ENCODE peak calls at places on chromosomes 2 and 18, in four cellular contexts. One of them, this sample, is unnamed.

GRCh38 chr18:54330768-54331548 is 26.7 kb downstream of the STARD6 start:
- ATAC-seq in T-cell: no peak
- ATAC-seq in left colon: no peak
- ATAC-seq in stimulated activated naive B cell treated with anti-CD40 and anti-IgM and Interleukin-4, amounts not matched to agents 10 μg/mL and 1 μg/mL and 100 μg/mL, for 72 hours: no peak
- ATAC-seq in this sample: no peak

GRCh38 chr2:19989342-19989680 is 594 bp downstream of the WDR35 start:
- ATAC-seq in T-cell: peak; percentile 3
- ATAC-seq in left colon: no peak
- ATAC-seq in stimulated activated naive B cell treated with anti-CD40 and anti-IgM and Interleukin-4, amounts not matched to agents 10 μg/mL and 1 μg/mL and 100 μg/mL, for 72 hours: no peak
- ATAC-seq in this sample: no peak

GRCh38 chr2:102391530-102391929 is 31.4 kb upstream of the IL18RAP start:
- ATAC-seq in T-cell: peak; percentile 57
- ATAC-seq in left colon: no peak
- ATAC-seq in stimulated activated naive B cell treated with anti-CD40 and anti-IgM and Interleukin-4, amounts not matched to agents 10 μg/mL and 1 μg/mL and 100 μg/mL, for 72 hours: no peak
- ATAC-seq in this sample: no peak

GRCh38 chr2:218626369-218626768 is 18.7 kb downstream of the PLCD4 start:
- ATAC-seq in T-cell: no peak
- ATAC-seq in left colon: no peak
- ATAC-seq in stimulated activated naive B cell treated with anti-CD40 and anti-IgM and Interleukin-4, amounts not matched to agents 10 μg/mL and 1 μg/mL and 100 μg/mL, for 72 hours: no peak
- ATAC-seq in this sample: no peak

GRCh38 chr2:196073521-196073920 is 4.9 kb upstream of the DNAH7 start:
- ATAC-seq in T-cell: no peak
- ATAC-seq in left colon: peak; percentile 61
- ATAC-seq in stimulated activated naive B cell treated with anti-CD40 and anti-IgM and Interleukin-4, amounts not matched to agents 10 μg/mL and 1 μg/mL and 100 μg/mL, for 72 hours: no peak
- ATAC-seq in this sample: no peak

GRCh38 chr2:57760448-57760847 is 286.2 kb upstream of the VRK2 start:
- ATAC-seq in T-cell: no peak
- ATAC-seq in left colon: peak; percentile 41
- ATAC-seq in stimulated activated naive B cell treated with anti-CD40 and anti-IgM and Interleukin-4, amounts not matched to agents 10 μg/mL and 1 μg/mL and 100 μg/mL, for 72 hours: peak; percentile 60
- ATAC-seq in this sample: no peak

GRCh38 chr2:30332791-30333453 is 101.6 kb downstream of the LBH start:
- ATAC-seq in T-cell: peak; percentile 8
- ATAC-seq in left colon: no peak
- ATAC-seq in stimulated activated naive B cell treated with anti-CD40 and anti-IgM and Interleukin-4, amounts not matched to agents 10 μg/mL and 1 μg/mL and 100 μg/mL, for 72 hours: peak; percentile 50
- ATAC-seq in this sample: no peak

GRCh38 chr2:177172034-177172880 is 40.3 kb upstream of the HNRNPA3 start:
- ATAC-seq in T-cell: no peak
- ATAC-seq in left colon: no peak
- ATAC-seq in stimulated activated naive B cell treated with anti-CD40 and anti-IgM and Interleukin-4, amounts not matched to agents 10 μg/mL and 1 μg/mL and 100 μg/mL, for 72 hours: no peak
- ATAC-seq in this sample: no peak

GRCh38 chr2:21161832-21162614 is 38.3 kb downstream of the TDRD15 start:
- ATAC-seq in T-cell: no peak
- ATAC-seq in left colon: no peak
- ATAC-seq in stimulated activated naive B cell treated with anti-CD40 and anti-IgM and Interleukin-4, amounts not matched to agents 10 μg/mL and 1 μg/mL and 100 μg/mL, for 72 hours: no peak
- ATAC-seq in this sample: no peak

GRCh38 chr2:46387886-46388515 is 90.8 kb downstream of the EPAS1 start:
- ATAC-seq in T-cell: no peak
- ATAC-seq in left colon: peak; percentile 13
- ATAC-seq in stimulated activated naive B cell treated with anti-CD40 and anti-IgM and Interleukin-4, amounts not matched to agents 10 μg/mL and 1 μg/mL and 100 μg/mL, for 72 hours: no peak
- ATAC-seq in this sample: no peak

GRCh38 chr2:60872510-60872928 is 8.9 kb upstream of the REL start:
- ATAC-seq in T-cell: no peak
- ATAC-seq in left colon: no peak
- ATAC-seq in stimulated activated naive B cell treated with anti-CD40 and anti-IgM and Interleukin-4, amounts not matched to agents 10 μg/mL and 1 μg/mL and 100 μg/mL, for 72 hours: peak; percentile 33
- ATAC-seq in this sample: no peak

GRCh38 chr18:56083889-56084288 is 495.9 kb upstream of the TCF4 start:
- ATAC-seq in T-cell: no peak
- ATAC-seq in left colon: no peak
- ATAC-seq in stimulated activated naive B cell treated with anti-CD40 and anti-IgM and Interleukin-4, amounts not matched to agents 10 μg/mL and 1 μg/mL and 100 μg/mL, for 72 hours: no peak
- ATAC-seq in this sample: no peak

GRCh38 chr18:681985-682384 is 24.5 kb downstream of the TYMS start:
- ATAC-seq in T-cell: peak; percentile 99
- ATAC-seq in left colon: no peak
- ATAC-seq in stimulated activated naive B cell treated with anti-CD40 and anti-IgM and Interleukin-4, amounts not matched to agents 10 μg/mL and 1 μg/mL and 100 μg/mL, for 72 hours: peak; percentile 24
- ATAC-seq in this sample: no peak

GRCh38 chr2:190121971-190122370 is 59.4 kb upstream of the MSTN start:
- ATAC-seq in T-cell: no peak
- ATAC-seq in left colon: peak; percentile 40
- ATAC-seq in stimulated activated naive B cell treated with anti-CD40 and anti-IgM and Interleukin-4, amounts not matched to agents 10 μg/mL and 1 μg/mL and 100 μg/mL, for 72 hours: peak; percentile 31
- ATAC-seq in this sample: no peak

GRCh38 chr18:59988098-59988706 is 88.4 kb downstream of the PMAIP1 start:
- ATAC-seq in T-cell: no peak
- ATAC-seq in left colon: no peak
- ATAC-seq in stimulated activated naive B cell treated with anti-CD40 and anti-IgM and Interleukin-4, amounts not matched to agents 10 μg/mL and 1 μg/mL and 100 μg/mL, for 72 hours: peak; percentile 49
- ATAC-seq in this sample: no peak

GRCh38 chr2:138818479-138818878 is 38.3 kb upstream of the NXPH2 start:
- ATAC-seq in T-cell: no peak
- ATAC-seq in left colon: no peak
- ATAC-seq in stimulated activated naive B cell treated with anti-CD40 and anti-IgM and Interleukin-4, amounts not matched to agents 10 μg/mL and 1 μg/mL and 100 μg/mL, for 72 hours: no peak
- ATAC-seq in this sample: no peak

GRCh38 chr2:168234407-168235085 is 12.8 kb downstream of the STK39 start:
- ATAC-seq in T-cell: peak; percentile 87
- ATAC-seq in left colon: peak; percentile 69
- ATAC-seq in stimulated activated naive B cell treated with anti-CD40 and anti-IgM and Interleukin-4, amounts not matched to agents 10 μg/mL and 1 μg/mL and 100 μg/mL, for 72 hours: no peak
- ATAC-seq in this sample: no peak

GRCh38 chr18:3468066-3468705 is 18.2 kb downstream of the TGIF1 start:
- ATAC-seq in T-cell: no peak
- ATAC-seq in left colon: no peak
- ATAC-seq in stimulated activated naive B cell treated with anti-CD40 and anti-IgM and Interleukin-4, amounts not matched to agents 10 μg/mL and 1 μg/mL and 100 μg/mL, for 72 hours: no peak
- ATAC-seq in this sample: no peak

GRCh38 chr2:20818820-20819219 is 4.1 kb downstream of the LDAH start:
- ATAC-seq in T-cell: no peak
- ATAC-seq in left colon: no peak
- ATAC-seq in stimulated activated naive B cell treated with anti-CD40 and anti-IgM and Interleukin-4, amounts not matched to agents 10 μg/mL and 1 μg/mL and 100 μg/mL, for 72 hours: no peak
- ATAC-seq in this sample: no peak

GRCh38 chr2:118110310-118110709 is 22.0 kb downstream of the INSIG2 start:
- ATAC-seq in T-cell: no peak
- ATAC-seq in left colon: no peak
- ATAC-seq in stimulated activated naive B cell treated with anti-CD40 and anti-IgM and Interleukin-4, amounts not matched to agents 10 μg/mL and 1 μg/mL and 100 μg/mL, for 72 hours: no peak
- ATAC-seq in this sample: no peak

GRCh38 chr2:182522930-182523541 is 96.2 kb upstream of the PDE1A start:
- ATAC-seq in T-cell: no peak
- ATAC-seq in left colon: no peak
- ATAC-seq in stimulated activated naive B cell treated with anti-CD40 and anti-IgM and Interleukin-4, amounts not matched to agents 10 μg/mL and 1 μg/mL and 100 μg/mL, for 72 hours: no peak
- ATAC-seq in this sample: no peak

GRCh38 chr2:180571559-180571958 is 408.8 kb upstream of the UBE2E3 start:
- ATAC-seq in T-cell: no peak
- ATAC-seq in left colon: no peak
- ATAC-seq in stimulated activated naive B cell treated with anti-CD40 and anti-IgM and Interleukin-4, amounts not matched to agents 10 μg/mL and 1 μg/mL and 100 μg/mL, for 72 hours: no peak
- ATAC-seq in this sample: no peak

GRCh38 chr18:47911877-47912276 is 18.6 kb downstream of the SMAD2 start:
- ATAC-seq in T-cell: peak; percentile 80
- ATAC-seq in left colon: peak; percentile 56
- ATAC-seq in stimulated activated naive B cell treated with anti-CD40 and anti-IgM and Interleukin-4, amounts not matched to agents 10 μg/mL and 1 μg/mL and 100 μg/mL, for 72 hours: no peak
- ATAC-seq in this sample: no peak

GRCh38 chr18:76499596-76500340 is 4.7 kb upstream of the ZNF516 start:
- ATAC-seq in T-cell: no peak
- ATAC-seq in left colon: no peak
- ATAC-seq in stimulated activated naive B cell treated with anti-CD40 and anti-IgM and Interleukin-4, amounts not matched to agents 10 μg/mL and 1 μg/mL and 100 μg/mL, for 72 hours: peak; percentile 86
- ATAC-seq in this sample: no peak

GRCh38 chr2:169014780-169015179 is 16.3 kb downstream of the ABCB11 start:
- ATAC-seq in T-cell: no peak
- ATAC-seq in left colon: peak; percentile 13
- ATAC-seq in stimulated activated naive B cell treated with anti-CD40 and anti-IgM and Interleukin-4, amounts not matched to agents 10 μg/mL and 1 μg/mL and 100 μg/mL, for 72 hours: no peak
- ATAC-seq in this sample: no peak

GRCh38 chr2:30188292-30188691 is 41.5 kb downstream of the YPEL5 start:
- ATAC-seq in T-cell: no peak
- ATAC-seq in left colon: no peak
- ATAC-seq in stimulated activated naive B cell treated with anti-CD40 and anti-IgM and Interleukin-4, amounts not matched to agents 10 μg/mL and 1 μg/mL and 100 μg/mL, for 72 hours: no peak
- ATAC-seq in this sample: no peak

GRCh38 chr18:56044239-56044638 is 456.2 kb upstream of the TCF4 start:
- ATAC-seq in T-cell: no peak
- ATAC-seq in left colon: no peak
- ATAC-seq in stimulated activated naive B cell treated with anti-CD40 and anti-IgM and Interleukin-4, amounts not matched to agents 10 μg/mL and 1 μg/mL and 100 μg/mL, for 72 hours: no peak
- ATAC-seq in this sample: no peak

GRCh38 chr2:221724631-221725203 is 152.6 kb upstream of the EPHA4 start:
- ATAC-seq in T-cell: no peak
- ATAC-seq in left colon: no peak
- ATAC-seq in stimulated activated naive B cell treated with anti-CD40 and anti-IgM and Interleukin-4, amounts not matched to agents 10 μg/mL and 1 μg/mL and 100 μg/mL, for 72 hours: no peak
- ATAC-seq in this sample: no peak

GRCh38 chr18:48222118-48222517 is 187.1 kb downstream of the ZBTB7C start:
- ATAC-seq in T-cell: peak; percentile 51
- ATAC-seq in left colon: peak; percentile 89
- ATAC-seq in stimulated activated naive B cell treated with anti-CD40 and anti-IgM and Interleukin-4, amounts not matched to agents 10 μg/mL and 1 μg/mL and 100 μg/mL, for 72 hours: no peak
- ATAC-seq in this sample: peak; percentile 49

GRCh38 chr2:65744801-65745200 is 312.4 kb upstream of the SPRED2 start:
- ATAC-seq in T-cell: no peak
- ATAC-seq in left colon: no peak
- ATAC-seq in stimulated activated naive B cell treated with anti-CD40 and anti-IgM and Interleukin-4, amounts not matched to agents 10 μg/mL and 1 μg/mL and 100 μg/mL, for 72 hours: no peak
- ATAC-seq in this sample: no peak

GRCh38 chr18:54717673-54718435 is 110.4 kb upstream of the RAB27B start:
- ATAC-seq in T-cell: peak; percentile 89
- ATAC-seq in left colon: no peak
- ATAC-seq in stimulated activated naive B cell treated with anti-CD40 and anti-IgM and Interleukin-4, amounts not matched to agents 10 μg/mL and 1 μg/mL and 100 μg/mL, for 72 hours: peak; percentile 90
- ATAC-seq in this sample: no peak

GRCh38 chr2:165743442-165743841 is 50.6 kb downstream of the GALNT3 start:
- ATAC-seq in T-cell: no peak
- ATAC-seq in left colon: no peak
- ATAC-seq in stimulated activated naive B cell treated with anti-CD40 and anti-IgM and Interleukin-4, amounts not matched to agents 10 μg/mL and 1 μg/mL and 100 μg/mL, for 72 hours: peak; percentile 100
- ATAC-seq in this sample: no peak

GRCh38 chr2:118430510-118431187 is 342.4 kb downstream of the INSIG2 start:
- ATAC-seq in T-cell: no peak
- ATAC-seq in left colon: peak; percentile 72
- ATAC-seq in stimulated activated naive B cell treated with anti-CD40 and anti-IgM and Interleukin-4, amounts not matched to agents 10 μg/mL and 1 μg/mL and 100 μg/mL, for 72 hours: no peak
- ATAC-seq in this sample: no peak

GRCh38 chr2:67660015-67660602 is 263.0 kb downstream of the ETAA1 start:
- ATAC-seq in T-cell: no peak
- ATAC-seq in left colon: no peak
- ATAC-seq in stimulated activated naive B cell treated with anti-CD40 and anti-IgM and Interleukin-4, amounts not matched to agents 10 μg/mL and 1 μg/mL and 100 μg/mL, for 72 hours: no peak
- ATAC-seq in this sample: peak; percentile 36

GRCh38 chr2:191863988-191864387 is 17.1 kb upstream of the CAVIN2 start:
- ATAC-seq in T-cell: no peak
- ATAC-seq in left colon: no peak
- ATAC-seq in stimulated activated naive B cell treated with anti-CD40 and anti-IgM and Interleukin-4, amounts not matched to agents 10 μg/mL and 1 μg/mL and 100 μg/mL, for 72 hours: no peak
- ATAC-seq in this sample: no peak

GRCh38 chr2:142865924-142866323 is 11.5 kb upstream of the KYNU start:
- ATAC-seq in T-cell: no peak
- ATAC-seq in left colon: no peak
- ATAC-seq in stimulated activated naive B cell treated with anti-CD40 and anti-IgM and Interleukin-4, amounts not matched to agents 10 μg/mL and 1 μg/mL and 100 μg/mL, for 72 hours: peak; percentile 98
- ATAC-seq in this sample: no peak

GRCh38 chr2:121532347-121532766 is 1.7 kb downstream of the RNU4ATAC start:
- ATAC-seq in T-cell: no peak
- ATAC-seq in left colon: no peak
- ATAC-seq in stimulated activated naive B cell treated with anti-CD40 and anti-IgM and Interleukin-4, amounts not matched to agents 10 μg/mL and 1 μg/mL and 100 μg/mL, for 72 hours: no peak
- ATAC-seq in this sample: no peak

This sample was measured in gastroesophageal sphincter.